ENCODE peak calls at places on chromosomes 16 and 17, in five cellular contexts. V is AG09319, J is upper lobe of right lung, C is brain microvascular endothelial cell, F is AG10803. L is an unnamed sample.

GRCh38 chr17:58344047-58344790 is 7.8 kb downstream of the SUPT4H1 start:
- DNase-seq in V (no peak), J (peak), C (no peak), F (no peak), L (peak)

GRCh38 chr16:82358601-82359221 is 188.7 kb upstream of the MPHOSPH6 start:
- DNase-seq in V (no peak), J (no peak), C (no peak), F (no peak), L (no peak)

GRCh38 chr16:52512297-52512987 is 34.5 kb downstream of the TOX3 start:
- DNase-seq in V (no peak), J (no peak), C (no peak), F (no peak), L (no peak)

GRCh38 chr16:85395913-85396878 is 216.9 kb upstream of the GSE1 start:
- DNase-seq in V (no peak), J (peak), C (peak), F (peak), L (peak)

GRCh38 chr16:4314532-4315184 is 1.2 kb upstream of the GLIS2 start:
- DNase-seq in V (no peak), J (peak), C (no peak), F (peak), L (peak)

GRCh38 chr16:81216706-81217105 is 21.8 kb upstream of the BCO1 start:
- DNase-seq in V (no peak), J (no peak), C (no peak), F (no peak), L (no peak)

GRCh38 chr16:47584464-47585225 is 123.5 kb downstream of the PHKB start:
- DNase-seq in V (no peak), J (no peak), C (no peak), F (no peak), L (no peak)

GRCh38 chr16:48105456-48105855 is 50.3 kb downstream of the ABCC12 start:
- DNase-seq in V (no peak), J (no peak), C (no peak), F (no peak), L (no peak)

GRCh38 chr17:4478318-4478830 is 20.3 kb upstream of the SPNS2 start:
- DNase-seq in V (no peak), J (no peak), C (no peak), F (no peak), L (no peak)

DNA sequence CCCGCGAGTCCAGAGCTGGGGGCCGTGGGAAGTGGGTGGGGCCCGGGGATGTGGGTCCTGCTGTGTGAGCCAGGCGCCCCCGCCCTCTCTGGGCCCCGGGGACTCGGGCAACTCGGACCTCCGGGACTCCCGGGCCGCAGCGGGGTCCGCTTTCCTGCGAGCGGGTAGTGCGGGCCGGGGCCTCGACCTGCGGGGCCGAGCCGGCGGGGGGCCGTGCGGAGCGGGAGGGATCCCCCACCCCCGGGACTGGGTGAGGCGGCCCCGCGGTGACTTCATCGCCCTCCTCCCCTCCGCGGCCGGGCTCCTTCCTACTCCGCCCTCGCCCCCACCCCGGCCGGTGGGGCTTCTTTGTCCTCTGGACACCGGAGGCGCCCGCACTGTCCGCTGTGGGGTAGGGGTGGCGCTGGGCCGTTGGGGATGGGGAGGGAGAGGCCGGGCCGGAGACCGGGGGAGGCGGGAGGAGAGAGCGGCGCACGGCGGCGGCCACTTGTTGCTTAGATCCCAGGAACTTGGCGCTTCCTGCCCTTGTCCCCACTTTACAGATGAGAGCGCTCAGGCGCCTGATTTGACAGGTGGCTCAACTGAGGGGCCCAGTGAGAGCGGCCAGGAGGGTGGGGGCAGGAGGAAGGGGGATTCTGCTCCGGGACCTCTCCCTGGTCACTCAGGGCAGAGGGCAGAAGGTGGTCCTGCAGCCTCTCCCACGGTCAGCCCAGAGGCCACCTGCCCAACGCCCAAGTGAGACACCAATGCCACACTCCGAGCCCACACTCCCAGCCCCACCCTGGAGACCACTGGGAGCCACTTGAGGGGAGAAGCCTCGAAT is 884 bp downstream of the CMTM3 start:
- DNase-seq in V (no peak), J (peak), C (peak), F (peak), L (peak)
- TF ChIP-seq CTCF in V (no peak), J (no peak), C (no peak), F (no peak), L (no peak)

GRCh38 chr17:17141860-17142552 is 64.1 kb downstream of the PLD6 start:
- DNase-seq in V (no peak), J (no peak), C (peak), F (peak), L (peak)

GRCh38 chr17:17142556-17142955 is 63.6 kb downstream of the PLD6 start:
- DNase-seq in V (no peak), J (no peak), C (no peak), F (no peak), L (no peak)

GRCh38 chr17:17141279-17141678 is 64.9 kb downstream of the PLD6 start:
- DNase-seq in V (no peak), J (no peak), C (no peak), F (no peak), L (no peak)

GRCh38 chr17:17139972-17140589 is 66.1 kb downstream of the PLD6 start:
- DNase-seq in V (no peak), J (no peak), C (no peak), F (no peak), L (no peak)

DNA sequence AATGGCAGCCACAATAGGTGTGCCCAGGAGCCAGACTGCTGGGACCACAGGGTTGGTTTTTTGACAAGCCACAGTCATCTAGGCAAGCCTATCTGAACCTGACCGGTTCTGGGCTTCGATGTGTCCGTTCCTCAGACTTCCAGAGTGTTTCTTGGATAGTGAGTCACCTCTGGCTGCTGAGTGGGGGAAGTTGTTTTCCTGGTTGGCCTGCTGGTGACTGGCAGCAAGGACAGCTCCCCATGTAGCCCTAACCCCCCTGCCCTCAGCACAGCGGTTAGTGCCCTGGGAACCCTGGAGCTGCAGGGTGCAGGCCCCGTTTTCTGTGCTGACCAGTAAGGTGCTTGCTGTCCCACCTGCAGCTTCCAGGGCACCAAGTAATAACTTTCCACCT is 65.5 kb downstream of the PLD6 start:
- DNase-seq in V (no peak), J (no peak), C (peak), F (peak), L (peak)
- TF ChIP-seq CTCF in V (peak), J (no peak), C (peak), F (peak), L (peak)

GRCh38 chr17:83199500-83200201 is 120.2 kb downstream of the METRNL start:
- DNase-seq in V (no peak), J (peak), C (peak), F (peak), L (no peak)
- TF ChIP-seq CTCF in V (no peak), J (no peak), C (no peak), F (no peak), L (no peak)

GRCh38 chr17:37483311-37484039 is 6.2 kb upstream of the DUSP14 start:
- DNase-seq in V (peak), J (no peak), C (peak), F (peak), L (peak)
- TF ChIP-seq CTCF in V (no peak), J (no peak), C (no peak), F (no peak), L (no peak)

GRCh38 chr17:73188011-73188410 is 4.8 kb upstream of the COG1 start:
- DNase-seq in V (no peak), J (no peak), C (no peak), F (peak), L (no peak)

GRCh38 chr17:73187203-73187769 is 5.6 kb upstream of the COG1 start:
- DNase-seq in V (no peak), J (no peak), C (no peak), F (no peak), L (no peak)

GRCh38 chr17:73182616-73183310 is 10.1 kb upstream of the COG1 start:
- DNase-seq in V (no peak), J (no peak), C (no peak), F (no peak), L (no peak)

GRCh38 chr17:73186283-73186682 is 6.6 kb upstream of the COG1 start:
- DNase-seq in V (no peak), J (no peak), C (no peak), F (no peak), L (no peak)

DNA sequence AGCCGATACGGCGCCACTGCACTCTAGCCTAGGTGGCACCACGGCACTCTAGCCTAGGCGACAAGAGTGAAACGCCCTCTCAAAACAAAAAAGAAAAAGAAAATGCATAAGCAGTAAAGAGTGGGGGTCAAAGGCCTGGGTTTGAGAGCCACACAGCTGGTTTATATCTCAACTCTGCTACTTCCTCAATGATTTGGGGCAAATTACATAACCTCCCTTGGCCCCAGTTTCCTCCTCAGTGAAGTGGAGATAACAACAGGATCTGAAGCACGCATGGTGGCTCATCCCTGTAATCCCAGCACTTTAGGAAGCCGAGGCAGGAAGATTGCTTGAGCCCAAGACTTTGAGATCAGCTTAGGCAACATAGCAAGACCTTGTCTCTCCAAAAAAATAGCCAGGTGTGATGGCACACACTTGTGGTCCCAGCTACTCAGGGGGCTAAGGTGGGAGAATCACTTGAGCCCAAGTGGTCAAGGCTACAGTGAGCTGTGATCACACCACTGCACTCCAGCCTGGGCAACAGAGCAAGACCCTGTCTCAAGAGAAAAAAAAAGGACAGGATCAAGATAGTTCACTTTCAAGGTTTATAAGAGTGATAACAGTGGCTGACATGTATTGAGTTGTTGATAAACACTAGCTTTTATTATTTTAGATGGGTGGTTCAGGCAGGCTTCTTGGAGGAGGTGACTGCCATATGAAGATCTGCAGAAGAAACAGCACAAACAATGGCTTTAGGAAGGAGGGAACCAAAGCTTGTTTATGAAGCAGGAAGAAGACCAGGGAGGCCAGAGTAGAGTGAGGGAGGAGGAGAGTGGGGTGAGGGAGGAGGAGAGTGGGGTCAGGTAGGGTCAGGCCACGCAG is 8.5 kb upstream of the COG1 start:
- DNase-seq in V (no peak), J (no peak), C (no peak), F (no peak), L (no peak)
- TF ChIP-seq CTCF in V (no peak), J (no peak), C (no peak), F (no peak), L (no peak)

GRCh38 chr17:42251115-42251514 is 25.1 kb downstream of the STAT5B start:
- DNase-seq in V (no peak), J (no peak), C (no peak), F (no peak), L (peak)
- TF ChIP-seq CTCF in V (peak), J (peak), C (peak), F (peak), L (peak)

DNA sequence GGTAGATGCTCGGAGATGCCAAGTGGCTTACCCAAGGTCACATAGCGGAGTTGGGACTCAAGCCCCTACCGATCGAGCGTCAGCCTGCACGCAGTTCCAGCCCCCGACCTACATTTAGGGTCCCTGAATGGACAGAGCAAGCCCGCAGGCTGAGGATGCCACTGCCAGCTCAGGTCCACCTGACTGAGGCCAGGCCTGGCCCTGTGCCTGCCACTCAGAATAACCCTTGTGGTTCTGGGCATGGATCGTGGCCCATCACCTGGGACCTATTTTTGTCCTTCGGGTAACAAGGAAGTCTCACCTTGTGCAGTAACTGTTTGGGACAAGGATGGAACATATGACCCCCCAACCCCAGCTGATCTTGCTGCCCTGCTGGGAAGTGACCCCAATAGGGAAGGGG is 17.1 kb downstream of the CDH16 start:
- DNase-seq in V (no peak), J (no peak), C (no peak), F (no peak), L (no peak)
- TF ChIP-seq CTCF in V (no peak), J (no peak), C (no peak), F (no peak), L (no peak)

L was measured in fibroblast of pulmonary artery.